ENCODE peak calls at places on chromosomes 13 and 19, in six cellular contexts. One of them, this sample, is unnamed.

GRCh38 chr13:99566125-99567083 is 65.1 kb downstream of the TM9SF2 start:
- DNase-seq in nephron progenitor cell: no peak
- DNase-seq in GM12865: peak
- DNase-seq in HCEC 1CT: no peak
- DNase-seq in DMS153: no peak
- DNase-seq in naive thymus-derived CD8-positive, alpha-beta T cell: no peak
- DNase-seq in this sample: no peak

GRCh38 chr19:28874742-28875141 is 338.2 kb downstream of the UQCRFS1 start:
- DNase-seq in nephron progenitor cell: no peak
- DNase-seq in GM12865: no peak
- DNase-seq in HCEC 1CT: no peak
- DNase-seq in DMS153: no peak
- DNase-seq in naive thymus-derived CD8-positive, alpha-beta T cell: no peak
- DNase-seq in this sample: no peak

GRCh38 chr13:110648155-110648819 is 32.9 kb downstream of the NAXD start:
- DNase-seq in nephron progenitor cell: no peak
- DNase-seq in GM12865: no peak
- DNase-seq in HCEC 1CT: no peak
- DNase-seq in DMS153: no peak
- DNase-seq in naive thymus-derived CD8-positive, alpha-beta T cell: no peak
- DNase-seq in this sample: no peak

GRCh38 chr19:46755077-46755852 is 9.0 kb upstream of the STRN4 start:
- DNase-seq in nephron progenitor cell: no peak
- DNase-seq in GM12865: no peak
- DNase-seq in HCEC 1CT: peak
- DNase-seq in DMS153: no peak
- DNase-seq in naive thymus-derived CD8-positive, alpha-beta T cell: no peak
- DNase-seq in this sample: no peak

GRCh38 chr13:99034333-99035085 is 56.6 kb upstream of the DOCK9 start:
- DNase-seq in nephron progenitor cell: no peak
- DNase-seq in GM12865: no peak
- DNase-seq in HCEC 1CT: no peak
- DNase-seq in DMS153: no peak
- DNase-seq in naive thymus-derived CD8-positive, alpha-beta T cell: no peak
- DNase-seq in this sample: no peak

GRCh38 chr13:99164226-99164625 is 36.4 kb upstream of the UBAC2 start:
- DNase-seq in nephron progenitor cell: no peak
- DNase-seq in GM12865: no peak
- DNase-seq in HCEC 1CT: no peak
- DNase-seq in DMS153: no peak
- DNase-seq in naive thymus-derived CD8-positive, alpha-beta T cell: no peak
- DNase-seq in this sample: no peak

GRCh38 chr13:73984949-73985691 is 149.1 kb downstream of the KLF12 start:
- DNase-seq in nephron progenitor cell: no peak
- DNase-seq in GM12865: no peak
- DNase-seq in HCEC 1CT: no peak
- DNase-seq in DMS153: no peak
- DNase-seq in naive thymus-derived CD8-positive, alpha-beta T cell: peak
- DNase-seq in this sample: peak

GRCh38 chr13:65914707-65915106 is 1315.4 kb downstream of the PCDH9 start:
- DNase-seq in nephron progenitor cell: no peak
- DNase-seq in GM12865: no peak
- DNase-seq in HCEC 1CT: peak
- DNase-seq in DMS153: no peak
- DNase-seq in naive thymus-derived CD8-positive, alpha-beta T cell: no peak
- DNase-seq in this sample: no peak

GRCh38 chr13:74778087-74778486 is 643.9 kb upstream of the KLF12 start:
- DNase-seq in nephron progenitor cell: no peak
- DNase-seq in GM12865: no peak
- DNase-seq in HCEC 1CT: no peak
- DNase-seq in DMS153: no peak
- DNase-seq in naive thymus-derived CD8-positive, alpha-beta T cell: no peak
- DNase-seq in this sample: no peak

GRCh38 chr19:56141416-56141992 is 417 bp downstream of the ZNF444 start:
- DNase-seq in nephron progenitor cell: no peak
- DNase-seq in GM12865: peak
- DNase-seq in HCEC 1CT: no peak
- DNase-seq in DMS153: no peak
- DNase-seq in naive thymus-derived CD8-positive, alpha-beta T cell: peak
- DNase-seq in this sample: peak

GRCh38 chr19:46614114-46614701 is 10.7 kb downstream of the PTGIR start:
- DNase-seq in nephron progenitor cell: peak
- DNase-seq in GM12865: peak
- DNase-seq in HCEC 1CT: peak
- DNase-seq in DMS153: peak
- DNase-seq in naive thymus-derived CD8-positive, alpha-beta T cell: peak
- DNase-seq in this sample: peak

GRCh38 chr19:51712461-51713081 is 11.2 kb downstream of the HAS1 start:
- DNase-seq in nephron progenitor cell: no peak
- DNase-seq in GM12865: peak
- DNase-seq in HCEC 1CT: no peak
- DNase-seq in DMS153: peak
- DNase-seq in naive thymus-derived CD8-positive, alpha-beta T cell: no peak
- DNase-seq in this sample: peak